ENCODE peak calls at places on chromosomes 1 and 21, in four cellular contexts. V is GM12878, P is HepG2, J is K562. M is an unnamed sample.
A peak's percentile ranks its signal among the peaks of the same experiment; 100 is the strongest.

GRCh38 chr1:20540281-20540680 is 12.1 kb upstream of the FAM43B start:
- DNase-seq in V (no peak), P (no peak), J (no peak), M (no peak)

GRCh38 chr1:161839591-161839990 is 73.5 kb downstream of the ATF6 start:
- DNase-seq in V (no peak), P (no peak), J (no peak), M (no peak)

GRCh38 chr1:33634806-33635205 is 162.4 kb downstream of the ZSCAN20 start:
- DNase-seq in V (no peak), P (peak; percentile 14), J (peak; percentile 58), M (peak; percentile 18)

GRCh38 chr1:16155537-16156410 is at the start of gene EPHA2:
- DNase-seq in V (no peak), P (peak; percentile 93), J (no peak), M (peak; percentile 91)

GRCh38 chr1:224503161-224504118 is 68.8 kb upstream of the WDR26 start:
- DNase-seq in V (peak; percentile 51), P (peak; percentile 38), J (peak; percentile 100), M (peak; percentile 59)

GRCh38 chr1:234776875-234777849 is 167.2 kb upstream of the IRF2BP2 start:
- DNase-seq in V (no peak), P (no peak), J (peak; percentile 46), M (no peak)

GRCh38 chr1:31639543-31639942 is 5.1 kb downstream of the PEF1 start:
- DNase-seq in V (no peak), P (no peak), J (no peak), M (no peak)

GRCh38 chr1:76463278-76463677 is 388.7 kb downstream of the ST6GALNAC3 start:
- DNase-seq in V (no peak), P (no peak), J (no peak), M (no peak)

GRCh38 chr1:228750915-228751314 is 15.6 kb downstream of the RHOU start:
- DNase-seq in V (no peak), P (no peak), J (no peak), M (no peak)

GRCh38 chr1:121586369-121587229 is 401.8 kb downstream of the SRGAP2C start:
- DNase-seq in V (no peak), P (peak; percentile 97), J (no peak), M (no peak)

GRCh38 chr21:38402291-38402690 is 96.0 kb downstream of the ERG start:
- DNase-seq in V (no peak), P (no peak), J (no peak), M (no peak)

GRCh38 chr1:245874942-245875580 is 632.0 kb downstream of the SMYD3 start:
- DNase-seq in V (no peak), P (no peak), J (peak; percentile 71), M (no peak)

GRCh38 chr1:76336951-76337371 is 262.4 kb downstream of the ST6GALNAC3 start:
- DNase-seq in V (no peak), P (no peak), J (no peak), M (no peak)

GRCh38 chr1:2258996-2259395 is 30.9 kb downstream of the SKI start:
- DNase-seq in V (no peak), P (no peak), J (no peak), M (no peak)

GRCh38 chr1:72394457-72394856 is 112.1 kb upstream of the NEGR1 start:
- DNase-seq in V (no peak), P (no peak), J (no peak), M (no peak)

GRCh38 chr1:75725256-75725655 is 747 bp downstream of the ACADM start:
- DNase-seq in V (no peak), P (no peak), J (no peak), M (no peak)

GRCh38 chr1:40451238-40451585 is 936 bp downstream of the ZFP69B start:
- DNase-seq in V (no peak), P (no peak), J (no peak), M (no peak)

GRCh38 chr1:33455537-33456301 is 16.7 kb upstream of the ZSCAN20 start:
- DNase-seq in V (no peak), P (peak; percentile 26), J (peak; percentile 70), M (peak; percentile 69)

GRCh38 chr21:36260030-36260787 is 59.8 kb upstream of the MORC3 start:
- DNase-seq in V (peak; percentile 53), P (peak; percentile 55), J (peak; percentile 67), M (peak; percentile 40)

GRCh38 chr1:36330940-36331339 is 7.5 kb upstream of the EVA1B start:
- DNase-seq in V (no peak), P (no peak), J (no peak), M (no peak)

GRCh38 chr21:39348355-39349210 is at the start of gene HMGN1:
- DNase-seq in V (peak; percentile 24), P (peak; percentile 73), J (peak; percentile 99), M (peak; percentile 17)

GRCh38 chr21:45537111-45537745 is 5.0 kb downstream of the SLC19A1 start:
- DNase-seq in V (no peak), P (no peak), J (no peak), M (no peak)

GRCh38 chr21:18801468-18801867 is 397.9 kb upstream of the TMPRSS15 start:
- DNase-seq in V (no peak), P (no peak), J (no peak), M (peak; percentile 0)

GRCh38 chr21:46100426-46100825 is 2.5 kb downstream of the COL6A2 start:
- DNase-seq in V (no peak), P (no peak), J (no peak), M (no peak)

GRCh38 chr1:145751491-145752021 is 32.3 kb downstream of the CD160 start:
- DNase-seq in V (no peak), P (no peak), J (no peak), M (no peak)

GRCh38 chr1:63969461-63969893 is 195.7 kb downstream of the ROR1 start:
- DNase-seq in V (no peak), P (no peak), J (no peak), M (peak; percentile 24)

GRCh38 chr1:60078182-60078581 is 4.6 kb upstream of the C1orf87 start:
- DNase-seq in V (no peak), P (no peak), J (no peak), M (no peak)

GRCh38 chr1:60068393-60069045 is 5.1 kb downstream of the C1orf87 start:
- DNase-seq in V (no peak), P (no peak), J (no peak), M (no peak)

GRCh38 chr1:60069691-60070090 is 3.9 kb downstream of the C1orf87 start:
- DNase-seq in V (no peak), P (no peak), J (no peak), M (no peak)

GRCh38 chr1:60073605-60074278 is at the start of gene C1orf87:
- DNase-seq in V (no peak), P (no peak), J (peak; percentile 19), M (no peak)
- TF ChIP-seq CEBPB in V (no peak), P (no peak), J (no peak), M (no peak)

DNA sequence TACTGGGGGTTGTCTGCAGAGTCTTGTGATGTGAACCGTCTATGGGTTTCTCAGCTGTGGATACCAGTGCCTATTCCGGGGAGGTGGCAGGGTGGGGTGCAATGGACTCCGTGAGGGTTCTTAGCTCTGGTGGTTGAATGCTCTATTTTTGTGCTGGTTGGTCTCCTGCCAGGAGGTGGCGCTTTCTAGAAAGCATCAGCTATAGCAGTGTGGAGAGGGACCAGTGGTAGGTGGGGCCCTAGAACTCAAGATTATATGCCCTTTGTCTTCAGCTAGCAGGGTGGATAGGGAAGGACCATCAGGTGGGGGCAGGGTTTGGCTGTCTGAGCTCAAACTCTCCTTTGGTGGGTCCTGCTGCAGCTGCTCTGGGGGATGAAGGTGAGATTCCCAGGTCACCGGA is 127.3 kb upstream of the PLD5 start:
- DNase-seq in V (no peak), P (peak; percentile 4), J (no peak), M (peak; percentile 17)
- TF ChIP-seq JUNB in V (no peak), P (no peak), J (no peak), M (no peak)

GRCh38 chr1:921011-921837 is 2.5 kb upstream of the SAMD11 start:
- DNase-seq in V (no peak), P (peak; percentile 60), J (peak; percentile 94), M (peak; percentile 63)
- TF ChIP-seq CTCF in V (no peak), P (peak; percentile 57), J (peak; percentile 77), M (peak; percentile 9)

DNA sequence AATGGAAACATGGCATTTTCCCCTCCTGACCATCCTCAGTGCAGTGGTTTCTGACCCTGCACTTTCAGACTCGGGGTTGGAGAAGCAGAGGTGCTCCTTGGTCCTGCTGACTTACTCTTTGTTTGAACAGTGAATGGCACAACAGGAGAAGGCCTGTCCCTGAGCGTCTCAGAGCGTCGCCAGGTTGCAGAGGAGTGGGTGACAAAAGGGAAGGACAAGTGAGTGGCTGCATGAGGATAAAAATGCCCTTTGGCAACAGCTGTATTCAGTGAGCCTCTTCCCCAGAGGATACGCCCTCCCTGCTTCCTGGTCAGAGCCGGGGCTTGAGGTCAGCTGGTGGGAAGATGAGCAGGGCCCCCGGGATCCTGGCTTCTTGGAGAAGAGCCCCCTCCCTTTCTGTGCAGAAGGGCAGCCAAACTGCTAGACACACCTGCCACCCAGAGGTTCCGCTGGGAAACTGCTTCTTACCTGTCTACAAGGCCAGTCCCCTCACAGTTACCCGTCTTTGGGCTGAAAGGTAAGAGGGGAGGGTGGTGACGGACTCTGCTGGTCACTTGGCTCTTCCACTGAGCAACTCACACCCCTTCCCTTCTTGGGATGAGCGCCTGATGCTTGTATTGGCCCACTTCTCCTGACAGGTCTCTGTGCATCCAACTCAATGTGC is 16.6 kb downstream of the NPL start:
- DNase-seq in V (no peak), P (peak; percentile 12), J (peak; percentile 68), M (no peak)
- TF ChIP-seq CEBPB in V (no peak), P (no peak), J (no peak), M (no peak)

GRCh38 chr1:44714944-44715571 is 15.9 kb downstream of the RNU5D-1 start:
- DNase-seq in V (peak; percentile 71), P (peak; percentile 72), J (peak; percentile 85), M (peak; percentile 75)

GRCh38 chr1:44717653-44718052 is 13.3 kb downstream of the RNU5D-1 start:
- DNase-seq in V (no peak), P (no peak), J (no peak), M (no peak)

GRCh38 chr1:44717196-44717595 is 13.8 kb downstream of the RNU5D-1 start:
- DNase-seq in V (no peak), P (no peak), J (no peak), M (no peak)

GRCh38 chr1:44713321-44713781 is 17.6 kb downstream of the RNU5D-1 start:
- DNase-seq in V (no peak), P (no peak), J (no peak), M (no peak)

DNA sequence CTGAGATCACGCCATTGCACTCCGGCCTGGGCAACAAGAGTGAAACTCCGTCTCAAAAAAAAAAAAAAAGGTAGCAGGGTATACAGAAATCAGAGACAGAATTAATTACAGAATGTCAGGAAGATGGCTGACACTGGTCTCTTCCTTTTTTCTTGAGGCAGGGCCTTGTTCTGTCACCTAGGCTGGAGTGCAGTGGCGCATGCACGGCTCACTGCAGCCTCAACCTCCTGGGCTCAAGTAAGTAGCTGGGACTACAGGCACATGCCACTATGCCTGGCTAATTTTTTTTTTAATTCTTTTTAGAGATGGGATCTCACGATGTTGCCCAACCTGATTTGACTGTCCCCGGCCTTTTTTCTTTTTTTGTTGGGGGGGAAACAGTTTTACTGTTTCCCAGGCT is 16.4 kb downstream of the RNU5D-1 start:
- DNase-seq in V (no peak), P (no peak), J (no peak), M (no peak)
- TF ChIP-seq JUNB in V (no peak), P (no peak), J (no peak), M (no peak)

M was measured in A549.